ENCODE peak calls at places on chromosome 21, in seven cellular contexts. R is stomach, X is adrenal gland, U is IMR-90, D is H1, E is tibial nerve, F is HCT116. C is an unnamed sample. For H3K27me3, the result is how much of the 10 kb centered on the place peaks cover.

GRCh38 chr21:16133248-16133647 is 403.5 kb downstream of the USP25 start:
- DNase-seq in R (no peak), X (no peak), U (no peak), D (no peak), E (no peak), F (no peak), C (no peak)

GRCh38 chr21:35352066-35352770 is 303.1 kb upstream of the RUNX1 start:
- DNase-seq in R (no peak), X (no peak), U (peak), D (no peak), E (no peak), F (no peak), C (no peak)

GRCh38 chr21:38326429-38326828 is 69.6 kb downstream of the KCNJ15 start:
- DNase-seq in R (no peak), X (no peak), U (no peak), D (no peak), E (no peak), F (no peak), C (no peak)

GRCh38 chr21:46597896-46598343 is 7.0 kb downstream of the S100B start:
- DNase-seq in R (no peak), X (no peak), U (no peak), D (no peak), E (no peak), F (no peak), C (no peak)

GRCh38 chr21:31656199-31657095 is 3.0 kb upstream of the SOD1 start:
- DNase-seq in R (no peak), X (no peak), U (peak), D (no peak), E (no peak), F (no peak), C (no peak)

GRCh38 chr21:42461881-42462877 is 33.8 kb downstream of the RSPH1 start:
- DNase-seq in R (peak), X (peak), U (no peak), D (no peak), E (no peak), F (no peak), C (peak)

GRCh38 chr21:32207096-32207716 is 71.6 kb downstream of the MIS18A start:
- DNase-seq in R (no peak), X (peak), U (no peak), D (no peak), E (no peak), F (no peak), C (no peak)

GRCh38 chr21:31530918-31531705 is 128.4 kb upstream of the SOD1 start:
- DNase-seq in R (peak), X (peak), U (no peak), D (no peak), E (no peak), F (no peak), C (peak)

GRCh38 chr21:38342734-38343133 is 85.9 kb downstream of the KCNJ15 start:
- DNase-seq in R (no peak), X (no peak), U (no peak), D (no peak), E (no peak), F (no peak), C (no peak)

GRCh38 chr21:16113052-16113715 is 383.4 kb downstream of the USP25 start:
- DNase-seq in R (no peak), X (no peak), U (peak), D (no peak), E (no peak), F (no peak), C (no peak)

GRCh38 chr21:37208741-37209225 is 58.4 kb downstream of the VPS26C start:
- DNase-seq in R (no peak), X (no peak), U (no peak), D (no peak), E (no peak), F (no peak), C (no peak)

GRCh38 chr21:37206531-37206930 is 60.6 kb downstream of the VPS26C start:
- DNase-seq in R (no peak), X (no peak), U (no peak), D (no peak), E (no peak), F (no peak), C (no peak)

GRCh38 chr21:37210017-37210593 is 57.0 kb downstream of the VPS26C start:
- DNase-seq in R (no peak), X (no peak), U (no peak), D (no peak), E (no peak), F (no peak), C (no peak)

GRCh38 chr21:37208056-37208705 is 59.0 kb downstream of the VPS26C start:
- DNase-seq in R (peak), X (peak), U (no peak), D (no peak), E (peak), F (no peak), C (peak)

GRCh38 chr21:37207441-37208009 is 59.6 kb downstream of the VPS26C start:
- DNase-seq in R (no peak), X (peak), U (no peak), D (no peak), E (no peak), F (peak), C (no peak)
- H3K27me3 ChIP-seq in R (under half), X (under half), U (under half), D (under half), E (under half), F (under half), C (under half)

GRCh38 chr21:39379986-39380891 is 31.4 kb upstream of the HMGN1 start:
- DNase-seq in R (peak), X (peak), U (peak), D (peak), E (peak), F (peak), C (peak)
- TF ChIP-seq POLR2A in R (no peak), X (peak), U (peak), D (no peak), E (peak), F (peak), C (peak)

DNA sequence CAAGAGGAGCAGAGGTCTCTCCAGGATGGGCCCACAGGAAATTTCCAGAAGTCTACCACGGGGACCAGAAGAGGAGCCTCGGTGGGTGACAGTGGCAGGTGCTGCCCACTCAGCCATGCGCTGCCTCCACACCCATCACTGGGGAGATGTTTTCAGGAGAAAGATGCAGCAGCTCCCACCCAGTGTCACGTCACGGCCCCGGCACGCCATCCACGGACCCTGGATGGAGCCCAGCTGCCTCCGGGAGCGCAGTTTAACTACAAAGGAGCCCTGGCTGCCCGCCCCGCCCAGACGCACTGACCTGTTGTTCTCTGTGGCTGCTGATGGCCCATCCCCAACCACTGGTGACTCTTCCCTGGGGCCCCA is 6.8 kb downstream of the TSPEAR start:
- DNase-seq in R (no peak), X (peak), U (no peak), D (peak), E (no peak), F (no peak), C (no peak)
- H3K27me3 ChIP-seq in R (under half), X (half or more), U (half or more), D (under half), E (half or more), F (under half), C (under half)

GRCh38 chr21:33554236-33554981 is 11.6 kb downstream of the SON start:
- DNase-seq in R (no peak), X (no peak), U (no peak), D (no peak), E (no peak), F (no peak), C (no peak)

GRCh38 chr21:33554982-33555344 is 12.1 kb downstream of the SON start:
- DNase-seq in R (no peak), X (no peak), U (no peak), D (no peak), E (no peak), F (no peak), C (no peak)

GRCh38 chr21:33551664-33552063 is 8.8 kb downstream of the SON start:
- DNase-seq in R (no peak), X (no peak), U (no peak), D (no peak), E (no peak), F (no peak), C (no peak)

GRCh38 chr21:33552093-33552998 is 9.5 kb downstream of the SON start:
- DNase-seq in R (no peak), X (no peak), U (peak), D (no peak), E (no peak), F (no peak), C (no peak)

GRCh38 chr21:33552999-33553598 is 10.3 kb downstream of the SON start:
- DNase-seq in R (no peak), X (no peak), U (no peak), D (no peak), E (no peak), F (no peak), C (no peak)
- TF ChIP-seq POLR2A in R (no peak), X (no peak), U (no peak), D (no peak), E (no peak), F (no peak), C (no peak)

GRCh38 chr21:45000637-45001133 is 60.9 kb downstream of the SLX9 start:
- DNase-seq in R (no peak), X (no peak), U (no peak), D (no peak), E (no peak), F (no peak), C (peak)
- H3K27me3 ChIP-seq in R (under half), X (under half), U (under half), D (under half), E (under half), F (under half), C (under half)

GRCh38 chr21:44802396-44803153 is 955 bp upstream of the UBE2G2 start:
- DNase-seq in R (no peak), X (no peak), U (no peak), D (no peak), E (no peak), F (no peak), C (no peak)
- TF ChIP-seq POLR2A in R (no peak), X (no peak), U (no peak), D (no peak), E (no peak), F (no peak), C (no peak)